ENCODE peak calls at places on chromosomes 13 and 19, in nine cellular contexts. M, R, E, C, N, B, X, Y and Q are unnamed samples.

GRCh38 chr13:36706755-36707154 is 32.9 kb downstream of the SERTM1 start:
- DNase-seq in M (peak), R (no peak), E (no peak), C (no peak), N (no peak), B (no peak), X (no peak), Y (no peak), Q (peak)

GRCh38 chr13:105272660-105273631 is 1262.5 kb downstream of the EFNB2 start:
- DNase-seq in M (no peak), R (no peak), E (no peak), C (no peak), N (no peak), B (peak), X (no peak), Y (no peak), Q (no peak)

GRCh38 chr19:23075031-23075733 is 41.6 kb upstream of the ZNF730 start:
- DNase-seq in M (peak), R (peak), E (peak), C (peak), N (peak), B (peak), X (peak), Y (peak), Q (peak)

GRCh38 chr19:48752511-48753365 is at the start of gene FUT1:
- DNase-seq in M (no peak), R (no peak), E (peak), C (peak), N (no peak), B (peak), X (no peak), Y (peak), Q (no peak)

GRCh38 chr19:57934820-57935665 is at the start of gene ZNF418:
- DNase-seq in M (peak), R (peak), E (peak), C (peak), N (peak), B (peak), X (peak), Y (peak), Q (peak)

GRCh38 chr19:1495799-1496713 is 5.1 kb downstream of the REEP6 start:
- DNase-seq in M (no peak), R (no peak), E (no peak), C (no peak), N (no peak), B (no peak), X (no peak), Y (no peak), Q (no peak)

GRCh38 chr13:78569029-78569428 is 34.3 kb downstream of the POU4F1 start:
- DNase-seq in M (no peak), R (no peak), E (no peak), C (no peak), N (no peak), B (no peak), X (no peak), Y (no peak), Q (no peak)

GRCh38 chr19:17784201-17785008 is 10.5 kb upstream of the B3GNT3 start:
- DNase-seq in M (no peak), R (peak), E (peak), C (no peak), N (no peak), B (peak), X (peak), Y (peak), Q (peak)

GRCh38 chr19:41299755-41300089 is 10.2 kb upstream of the CCDC97 start:
- DNase-seq in M (peak), R (no peak), E (no peak), C (no peak), N (no peak), B (no peak), X (peak), Y (peak), Q (peak)

GRCh38 chr13:76225815-76226489 is 589.8 kb downstream of the LMO7 start:
- DNase-seq in M (peak), R (no peak), E (no peak), C (no peak), N (no peak), B (no peak), X (peak), Y (peak), Q (peak)

GRCh38 chr13:112917731-112918130 is 51.3 kb upstream of the MCF2L start:
- DNase-seq in M (no peak), R (no peak), E (no peak), C (no peak), N (no peak), B (no peak), X (no peak), Y (no peak), Q (no peak)

GRCh38 chr13:39561971-39562370 is 41.0 kb downstream of the LHFPL6 start:
- DNase-seq in M (no peak), R (no peak), E (no peak), C (no peak), N (no peak), B (no peak), X (no peak), Y (no peak), Q (no peak)

GRCh38 chr13:26376430-26376829 is 122.5 kb downstream of the CDK8 start:
- DNase-seq in M (no peak), R (no peak), E (no peak), C (no peak), N (no peak), B (no peak), X (no peak), Y (no peak), Q (no peak)

GRCh38 chr19:20472854-20473253 is 92.7 kb downstream of the ZNF737 start:
- DNase-seq in M (no peak), R (no peak), E (no peak), C (no peak), N (no peak), B (no peak), X (no peak), Y (no peak), Q (no peak)

GRCh38 chr19:10552596-10553053 is 8.9 kb downstream of the ATG4D start:
- DNase-seq in M (no peak), R (peak), E (no peak), C (no peak), N (no peak), B (peak), X (no peak), Y (no peak), Q (no peak)

GRCh38 chr13:31772231-31772630 is 32.9 kb downstream of the RXFP2 start:
- DNase-seq in M (no peak), R (no peak), E (no peak), C (no peak), N (no peak), B (no peak), X (no peak), Y (no peak), Q (no peak)

GRCh38 chr13:66558511-66558910 is 671.6 kb downstream of the PCDH9 start:
- DNase-seq in M (no peak), R (no peak), E (no peak), C (no peak), N (no peak), B (peak), X (no peak), Y (no peak), Q (peak)

GRCh38 chr13:101155920-101156319 is 260.4 kb downstream of the NALCN start:
- DNase-seq in M (no peak), R (no peak), E (no peak), C (no peak), N (no peak), B (peak), X (no peak), Y (no peak), Q (no peak)

GRCh38 chr19:18202759-18203407 is 959 bp downstream of the RAB3A start:
- DNase-seq in M (no peak), R (peak), E (peak), C (no peak), N (peak), B (no peak), X (no peak), Y (no peak), Q (no peak)

GRCh38 chr13:98843482-98843877 is 91.0 kb upstream of the SLC15A1 start:
- DNase-seq in M (no peak), R (no peak), E (peak), C (no peak), N (no peak), B (peak), X (no peak), Y (no peak), Q (peak)

GRCh38 chr13:41674246-41674645 is 216.9 kb downstream of the RGCC start:
- DNase-seq in M (no peak), R (no peak), E (no peak), C (no peak), N (no peak), B (no peak), X (no peak), Y (no peak), Q (no peak)

GRCh38 chr13:112522578-112522977 is 65.4 kb downstream of the TUBGCP3 start:
- DNase-seq in M (no peak), R (no peak), E (no peak), C (no peak), N (no peak), B (no peak), X (no peak), Y (no peak), Q (no peak)

GRCh38 chr13:111385182-111385857 is 64.9 kb downstream of the TEX29 start:
- DNase-seq in M (no peak), R (no peak), E (no peak), C (peak), N (no peak), B (no peak), X (no peak), Y (no peak), Q (no peak)

GRCh38 chr19:42683917-42684513 is 56.3 kb downstream of the PSG3 start:
- DNase-seq in M (no peak), R (no peak), E (no peak), C (peak), N (no peak), B (peak), X (no peak), Y (no peak), Q (peak)

GRCh38 chr19:41377977-41378707 is 1.8 kb downstream of the TMEM91 start:
- DNase-seq in M (no peak), R (peak), E (no peak), C (no peak), N (no peak), B (peak), X (no peak), Y (no peak), Q (no peak)

GRCh38 chr13:93039131-93039530 is 187.5 kb upstream of the GPC6 start:
- DNase-seq in M (no peak), R (no peak), E (no peak), C (no peak), N (no peak), B (peak), X (no peak), Y (no peak), Q (peak)

GRCh38 chr19:37519890-37520289 is 13.2 kb downstream of the ZNF793 start:
- DNase-seq in M (no peak), R (no peak), E (no peak), C (no peak), N (no peak), B (peak), X (no peak), Y (no peak), Q (no peak)